ENCODE peak calls at places on chromosomes 3 and 15, in four cellular contexts. One of them, this sample, is unnamed.

GRCh38 chr3:7924228-7924627 is 577.4 kb upstream of the LMCD1 start:
- DNase-seq in K562: no peak
- DNase-seq in HL-60: no peak
- DNase-seq in GM12878: no peak
- DNase-seq in this sample: no peak

GRCh38 chr3:159654183-159655134 is 334.2 kb upstream of the IL12A start:
- DNase-seq in K562: no peak
- DNase-seq in HL-60: no peak
- DNase-seq in GM12878: no peak
- DNase-seq in this sample: no peak

GRCh38 chr3:172673210-172673679 is 37.6 kb downstream of the NCEH1 start:
- DNase-seq in K562: peak
- DNase-seq in HL-60: peak
- DNase-seq in GM12878: no peak
- DNase-seq in this sample: no peak

GRCh38 chr3:183560607-183561006 is 5.1 kb upstream of the KLHL6 start:
- DNase-seq in K562: no peak
- DNase-seq in HL-60: no peak
- DNase-seq in GM12878: no peak
- DNase-seq in this sample: no peak

GRCh38 chr15:62138124-62138523 is 27.0 kb downstream of the C2CD4B start:
- DNase-seq in K562: no peak
- DNase-seq in HL-60: no peak
- DNase-seq in GM12878: no peak
- DNase-seq in this sample: no peak

GRCh38 chr3:130515755-130516154 is 1.2 kb upstream of the COL6A6 start:
- DNase-seq in K562: no peak
- DNase-seq in HL-60: no peak
- DNase-seq in GM12878: no peak
- DNase-seq in this sample: no peak

GRCh38 chr15:40618023-40618422 is 24.0 kb downstream of the KNL1 start:
- DNase-seq in K562: no peak
- DNase-seq in HL-60: peak
- DNase-seq in GM12878: no peak
- DNase-seq in this sample: no peak

GRCh38 chr3:139353920-139354556 is 10.2 kb downstream of the MRPS22 start:
- DNase-seq in K562: peak
- DNase-seq in HL-60: peak
- DNase-seq in GM12878: no peak
- DNase-seq in this sample: no peak

GRCh38 chr3:133572158-133573053 is 1.1 kb upstream of the CDV3 start:
- DNase-seq in K562: no peak
- DNase-seq in HL-60: peak
- DNase-seq in GM12878: peak
- DNase-seq in this sample: no peak

GRCh38 chr3:127541320-127541719 is 49.2 kb downstream of the TPRA1 start:
- DNase-seq in K562: no peak
- DNase-seq in HL-60: no peak
- DNase-seq in GM12878: no peak
- DNase-seq in this sample: no peak

GRCh38 chr15:28952666-28953491 is 67.1 kb downstream of the APBA2 start:
- DNase-seq in K562: no peak
- DNase-seq in HL-60: no peak
- DNase-seq in GM12878: no peak
- DNase-seq in this sample: no peak

GRCh38 chr3:46209751-46210470 is 1.8 kb upstream of the CCR1 start:
- DNase-seq in K562: no peak
- DNase-seq in HL-60: peak
- DNase-seq in GM12878: no peak
- DNase-seq in this sample: no peak

GRCh38 chr3:109480014-109480413 is 142.7 kb upstream of the DPPA4 start:
- DNase-seq in K562: no peak
- DNase-seq in HL-60: no peak
- DNase-seq in GM12878: no peak
- DNase-seq in this sample: no peak

GRCh38 chr15:57355259-57355658 is 21.0 kb upstream of the CGNL1 start:
- DNase-seq in K562: no peak
- DNase-seq in HL-60: no peak
- DNase-seq in GM12878: no peak
- DNase-seq in this sample: no peak

GRCh38 chr3:16881896-16882645 is 2.7 kb upstream of the PLCL2 start:
- DNase-seq in K562: no peak
- DNase-seq in HL-60: no peak
- DNase-seq in GM12878: no peak
- DNase-seq in this sample: no peak

GRCh38 chr15:67433495-67434099 is 87.3 kb upstream of the C15orf61 start:
- DNase-seq in K562: peak
- DNase-seq in HL-60: peak
- DNase-seq in GM12878: peak
- DNase-seq in this sample: peak

GRCh38 chr3:46955801-46956259 is 20.7 kb downstream of the CCDC12 start:
- DNase-seq in K562: no peak
- DNase-seq in HL-60: no peak
- DNase-seq in GM12878: no peak
- DNase-seq in this sample: no peak

GRCh38 chr3:16844222-16844621 is 40.5 kb upstream of the PLCL2 start:
- DNase-seq in K562: no peak
- DNase-seq in HL-60: no peak
- DNase-seq in GM12878: no peak
- DNase-seq in this sample: no peak

GRCh38 chr3:36244728-36245127 is 135.6 kb upstream of the STAC start:
- DNase-seq in K562: no peak
- DNase-seq in HL-60: no peak
- DNase-seq in GM12878: no peak
- DNase-seq in this sample: no peak

GRCh38 chr3:62142280-62142679 is 231.1 kb downstream of the FEZF2 start:
- DNase-seq in K562: no peak
- DNase-seq in HL-60: no peak
- DNase-seq in GM12878: no peak
- DNase-seq in this sample: no peak

GRCh38 chr15:20348900-20349773 is 192.5 kb downstream of the GOLGA6L6 start:
- DNase-seq in K562: no peak
- DNase-seq in HL-60: no peak
- DNase-seq in GM12878: no peak
- DNase-seq in this sample: no peak

GRCh38 chr3:78112266-78112665 is 1072.4 kb downstream of the ROBO2 start:
- DNase-seq in K562: no peak
- DNase-seq in HL-60: no peak
- DNase-seq in GM12878: no peak
- DNase-seq in this sample: no peak

GRCh38 chr3:72152551-72153476 is 367.9 kb upstream of the PROK2 start:
- DNase-seq in K562: peak
- DNase-seq in HL-60: no peak
- DNase-seq in GM12878: no peak
- DNase-seq in this sample: no peak

GRCh38 chr3:144244662-144245061 is 273.0 kb downstream of the DIPK2A start:
- DNase-seq in K562: no peak
- DNase-seq in HL-60: no peak
- DNase-seq in GM12878: no peak
- DNase-seq in this sample: no peak

GRCh38 chr3:150218841-150219240 is 189.3 kb upstream of the TSC22D2 start:
- DNase-seq in K562: no peak
- DNase-seq in HL-60: no peak
- DNase-seq in GM12878: no peak
- DNase-seq in this sample: no peak

GRCh38 chr3:71207632-71208031 is 375.9 kb downstream of the FOXP1 start:
- DNase-seq in K562: no peak
- DNase-seq in HL-60: no peak
- DNase-seq in GM12878: no peak
- DNase-seq in this sample: no peak

GRCh38 chr3:4060064-4060463 is 243.1 kb upstream of the SETMAR start:
- DNase-seq in K562: no peak
- DNase-seq in HL-60: no peak
- DNase-seq in GM12878: no peak
- DNase-seq in this sample: no peak

GRCh38 chr3:111761309-111761795 is 97.7 kb upstream of the PHLDB2 start:
- DNase-seq in K562: no peak
- DNase-seq in HL-60: no peak
- DNase-seq in GM12878: no peak
- DNase-seq in this sample: no peak

GRCh38 chr3:123333401-123333800 is 115.5 kb downstream of the ADCY5 start:
- DNase-seq in K562: no peak
- DNase-seq in HL-60: no peak
- DNase-seq in GM12878: no peak
- DNase-seq in this sample: no peak

GRCh38 chr15:58466566-58466965 is 34.8 kb downstream of the LIPC start:
- DNase-seq in K562: no peak
- DNase-seq in HL-60: no peak
- DNase-seq in GM12878: no peak
- DNase-seq in this sample: no peak

GRCh38 chr3:145857956-145858355 is 303.0 kb downstream of the PLOD2 start:
- DNase-seq in K562: no peak
- DNase-seq in HL-60: no peak
- DNase-seq in GM12878: peak
- DNase-seq in this sample: no peak

GRCh38 chr15:95973566-95974256 is 356.8 kb upstream of the NR2F2 start:
- DNase-seq in K562: no peak
- DNase-seq in HL-60: no peak
- DNase-seq in GM12878: peak
- DNase-seq in this sample: no peak

GRCh38 chr15:43483306-43484128 is 9.4 kb downstream of the TP53BP1 start:
- DNase-seq in K562: no peak
- DNase-seq in HL-60: no peak
- DNase-seq in GM12878: no peak
- DNase-seq in this sample: no peak

GRCh38 chr3:109154989-109155388 is 18.5 kb downstream of the C3orf85 start:
- DNase-seq in K562: no peak
- DNase-seq in HL-60: no peak
- DNase-seq in GM12878: no peak
- DNase-seq in this sample: no peak

GRCh38 chr3:23712656-23713559 is 92.8 kb upstream of the UBE2E1 start:
- DNase-seq in K562: no peak
- DNase-seq in HL-60: no peak
- DNase-seq in GM12878: no peak
- DNase-seq in this sample: no peak
- TF ChIP-seq POLR2AphosphoS5 in K562: no peak
- TF ChIP-seq POLR2AphosphoS5 in HL-60: no peak
- TF ChIP-seq POLR2AphosphoS5 in GM12878: no peak
- TF ChIP-seq POLR2AphosphoS5 in this sample: no peak

DNA sequence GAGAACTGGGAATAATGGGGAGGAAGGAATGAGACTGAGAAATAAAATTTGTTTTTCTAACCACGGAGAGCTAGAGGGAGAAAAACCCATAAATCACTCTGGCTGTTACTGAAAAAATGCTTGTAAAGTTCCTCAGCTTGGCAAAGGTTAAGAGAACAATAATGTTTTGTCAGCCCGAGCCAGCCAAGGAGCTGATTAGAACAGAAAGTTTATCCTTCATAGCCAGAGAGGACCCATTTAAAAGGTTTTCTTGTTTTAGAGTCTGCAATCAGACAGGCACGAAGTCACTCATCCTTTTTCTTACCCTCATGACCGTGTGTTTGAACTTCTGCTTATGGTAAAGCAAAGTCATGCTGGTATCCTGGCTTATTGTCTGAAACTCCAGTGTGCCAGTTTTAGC is 13.7 kb upstream of the STXBP5L start:
- DNase-seq in K562: no peak
- DNase-seq in HL-60: no peak
- DNase-seq in GM12878: no peak
- DNase-seq in this sample: no peak
- TF ChIP-seq SPI1 in K562: no peak
- TF ChIP-seq SPI1 in HL-60: no peak
- TF ChIP-seq SPI1 in GM12878: no peak
- TF ChIP-seq SPI1 in this sample: no peak

DNA sequence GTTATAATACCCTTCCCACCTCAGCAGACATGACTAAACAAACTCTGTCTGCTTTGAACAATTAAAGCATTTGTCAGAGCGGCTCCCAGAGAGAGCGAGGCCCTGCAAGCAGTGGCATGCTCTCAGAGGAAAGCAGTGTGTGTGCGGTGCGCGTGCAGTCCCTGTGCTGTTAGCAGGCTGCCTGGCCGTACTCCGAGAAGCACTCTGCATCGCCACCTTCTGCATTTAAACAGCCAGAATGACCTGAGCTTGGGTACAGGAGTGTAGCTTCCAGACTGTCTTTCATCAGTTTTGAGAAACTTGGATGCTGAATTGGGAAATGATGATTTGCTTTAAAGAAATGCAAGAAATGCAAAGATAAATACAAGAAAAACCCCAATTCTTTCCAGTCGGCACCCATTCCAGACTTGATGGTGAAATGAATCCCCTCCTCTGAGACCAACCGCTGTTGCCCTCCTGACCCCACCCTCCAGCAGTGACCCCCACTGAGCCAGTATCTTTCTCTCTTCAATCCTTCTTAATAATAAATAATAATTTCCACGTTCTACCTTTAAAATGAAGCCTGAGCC is 113.5 kb downstream of the VGLL4 start:
- DNase-seq in K562: no peak
- DNase-seq in HL-60: no peak
- DNase-seq in GM12878: no peak
- DNase-seq in this sample: no peak
- TF ChIP-seq POLR2AphosphoS5 in K562: no peak
- TF ChIP-seq POLR2AphosphoS5 in HL-60: no peak
- TF ChIP-seq POLR2AphosphoS5 in GM12878: no peak
- TF ChIP-seq POLR2AphosphoS5 in this sample: no peak

GRCh38 chr3:50208677-50209344 is 3.7 kb downstream of the SLC38A3 start:
- DNase-seq in K562: no peak
- DNase-seq in HL-60: no peak
- DNase-seq in GM12878: no peak
- DNase-seq in this sample: no peak
- TF ChIP-seq SPI1 in K562: no peak
- TF ChIP-seq SPI1 in HL-60: no peak
- TF ChIP-seq SPI1 in GM12878: no peak
- TF ChIP-seq SPI1 in this sample: no peak

This sample was measured in GM12891.